ENCODE peak calls at places on chromosomes 2 and 18, in seven cellular contexts. K is A549, P is K562, J is tibial nerve, N is HepG2, G is stomach, T is sigmoid colon. I is an unnamed sample.

GRCh38 chr2:120454993-120455789 is 109.3 kb downstream of the INHBB start:
- DNase-seq in K (no peak), P (no peak), J (no peak), N (no peak), G (no peak), T (no peak), I (no peak)

GRCh38 chr2:181742908-181743722 is 62.8 kb upstream of the NEUROD1 start:
- DNase-seq in K (peak; percentile 7), P (peak; percentile 39), J (no peak), N (peak; percentile 66), G (peak; percentile 48), T (no peak), I (peak; percentile 44)

GRCh38 chr18:48785091-48785614 is 165.6 kb downstream of the SMAD7 start:
- DNase-seq in K (no peak), P (no peak), J (no peak), N (no peak), G (no peak), T (peak; percentile 71), I (peak; percentile 54)

GRCh38 chr2:2265747-2266259 is 65.3 kb downstream of the MYT1L start:
- DNase-seq in K (no peak), P (no peak), J (no peak), N (no peak), G (no peak), T (no peak), I (no peak)

GRCh38 chr18:73384246-73384645 is 516.5 kb upstream of the NETO1 start:
- DNase-seq in K (no peak), P (no peak), J (no peak), N (no peak), G (no peak), T (no peak), I (no peak)

GRCh38 chr2:144835634-144836351 is 315.9 kb upstream of the ZEB2 start:
- DNase-seq in K (no peak), P (no peak), J (no peak), N (no peak), G (no peak), T (no peak), I (no peak)

GRCh38 chr2:239035361-239035814 is 187.5 kb downstream of the TWIST2 start:
- DNase-seq in K (peak; percentile 88), P (peak; percentile 87), J (peak; percentile 49), N (no peak), G (peak; percentile 56), T (peak; percentile 76), I (peak; percentile 53)

GRCh38 chr18:10239138-10239537 is 215.3 kb upstream of the APCDD1 start:
- DNase-seq in K (no peak), P (no peak), J (peak; percentile 56), N (no peak), G (peak; percentile 60), T (peak; percentile 85), I (no peak)

GRCh38 chr18:76421291-76422078 is 73.6 kb downstream of the ZNF516 start:
- DNase-seq in K (no peak), P (no peak), J (no peak), N (no peak), G (peak; percentile 42), T (no peak), I (no peak)

GRCh38 chr2:9796056-9796792 is 47.0 kb upstream of the TAF1B start:
- DNase-seq in K (no peak), P (no peak), J (no peak), N (no peak), G (no peak), T (no peak), I (no peak)

GRCh38 chr2:170276056-170276455 is 98.1 kb downstream of the MYO3B start:
- DNase-seq in K (no peak), P (no peak), J (no peak), N (no peak), G (no peak), T (no peak), I (no peak)

GRCh38 chr18:6056171-6056932 is 161.0 kb upstream of the TMEM200C start:
- DNase-seq in K (peak; percentile 5), P (no peak), J (no peak), N (peak; percentile 57), G (no peak), T (no peak), I (no peak)

DNA sequence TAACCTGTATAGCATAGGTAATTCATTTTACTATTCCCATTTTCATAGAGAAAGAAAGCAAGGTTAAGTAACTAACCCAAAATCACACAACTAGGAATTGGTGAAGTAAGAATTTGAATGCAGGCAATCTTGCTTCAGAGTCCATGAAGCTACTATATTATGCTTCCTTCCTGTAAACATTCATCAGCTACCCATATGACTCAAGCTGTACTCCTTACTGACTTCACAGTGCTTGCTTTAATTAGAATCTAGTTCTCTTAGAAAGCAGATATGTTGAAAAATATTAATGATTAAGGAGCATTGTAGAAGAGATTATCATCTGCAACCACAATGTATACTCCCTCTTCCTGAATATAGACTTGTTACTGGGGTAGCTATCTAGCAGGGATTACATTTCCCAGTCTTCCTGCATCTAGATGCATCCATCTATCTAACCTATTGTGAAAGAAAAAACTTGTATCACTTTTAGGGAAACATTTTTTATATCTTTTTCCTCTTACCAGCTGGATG is 961.6 kb upstream of the CHAC2 start:
- DNase-seq in K (no peak), P (no peak), J (no peak), N (no peak), G (no peak), T (no peak), I (no peak)
- TF ChIP-seq EP300 in K (no peak), P (no peak), J (no peak), N (no peak), G (no peak), T (no peak), I (no peak)

GRCh38 chr2:39524061-39524460 is 87.0 kb upstream of the MAP4K3 start:
- DNase-seq in K (no peak), P (no peak), J (no peak), N (no peak), G (no peak), T (no peak), I (no peak)
- TF ChIP-seq EP300 in K (no peak), P (no peak), J (no peak), N (no peak), G (no peak), T (no peak), I (no peak)

GRCh38 chr2:27737676-27738348 is 33.7 kb upstream of the MRPL33 start:
- DNase-seq in K (no peak), P (no peak), J (no peak), N (peak; percentile 85), G (peak; percentile 53), T (no peak), I (no peak)

GRCh38 chr2:27736031-27736889 is 35.3 kb upstream of the MRPL33 start:
- DNase-seq in K (no peak), P (no peak), J (no peak), N (no peak), G (no peak), T (no peak), I (no peak)

GRCh38 chr2:27736890-27737204 is 34.7 kb upstream of the MRPL33 start:
- DNase-seq in K (no peak), P (no peak), J (no peak), N (no peak), G (no peak), T (no peak), I (no peak)

GRCh38 chr2:27734305-27734704 is 37.2 kb upstream of the MRPL33 start:
- DNase-seq in K (no peak), P (no peak), J (no peak), N (no peak), G (no peak), T (no peak), I (no peak)

DNA sequence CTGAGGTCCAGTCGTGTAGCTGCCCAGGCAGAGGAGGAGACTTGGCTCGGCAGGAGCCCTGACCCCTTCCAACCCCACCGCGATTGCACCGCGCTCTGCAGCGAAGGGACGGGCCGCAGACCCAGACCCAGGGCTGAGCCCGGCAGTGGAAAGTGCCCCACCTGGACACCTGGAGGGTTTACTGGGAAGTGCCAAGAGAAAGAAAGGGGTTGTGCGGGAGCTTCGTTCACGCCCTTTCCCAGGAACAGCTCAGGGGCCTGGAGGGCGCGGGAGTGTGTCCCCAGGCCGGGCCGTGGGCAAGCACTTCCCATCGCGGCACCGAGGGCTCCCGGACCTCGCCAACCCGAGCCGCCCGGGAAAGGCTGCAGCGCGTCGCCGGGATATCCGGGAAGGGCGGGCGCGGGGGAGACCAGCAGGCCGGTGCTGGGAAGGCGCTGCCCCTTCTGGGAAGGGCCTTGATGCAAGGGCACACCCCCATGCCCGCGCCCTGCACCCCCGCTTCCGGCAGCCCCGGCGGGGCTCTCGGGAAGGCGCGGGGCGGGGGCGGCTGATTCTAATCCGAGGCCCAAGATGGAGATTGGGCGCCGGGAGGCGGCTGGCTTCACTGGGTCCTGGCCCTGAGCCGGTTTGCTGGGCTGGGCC is 36.1 kb upstream of the MRPL33 start:
- DNase-seq in K (no peak), P (peak; percentile 65), J (peak; percentile 46), N (no peak), G (peak; percentile 79), T (peak; percentile 88), I (peak; percentile 78)
- TF ChIP-seq EP300 in K (no peak), P (no peak), J (peak; percentile 71), N (no peak), G (peak; percentile 95), T (no peak), I (peak; percentile 98)

GRCh38 chr2:27489118-27489497 is 435 bp downstream of the IFT172 start:
- DNase-seq in K (no peak), P (no peak), J (no peak), N (peak; percentile 44), G (no peak), T (no peak), I (no peak)

GRCh38 chr2:27485496-27485895 is 4.0 kb downstream of the IFT172 start:
- DNase-seq in K (no peak), P (no peak), J (no peak), N (no peak), G (no peak), T (no peak), I (no peak)

GRCh38 chr2:27492557-27492956 is 2.4 kb downstream of the FNDC4 start:
- DNase-seq in K (no peak), P (no peak), J (no peak), N (no peak), G (no peak), T (no peak), I (no peak)

GRCh38 chr2:27493948-27494283 is 1.1 kb downstream of the FNDC4 start:
- DNase-seq in K (no peak), P (no peak), J (no peak), N (no peak), G (no peak), T (no peak), I (no peak)

DNA sequence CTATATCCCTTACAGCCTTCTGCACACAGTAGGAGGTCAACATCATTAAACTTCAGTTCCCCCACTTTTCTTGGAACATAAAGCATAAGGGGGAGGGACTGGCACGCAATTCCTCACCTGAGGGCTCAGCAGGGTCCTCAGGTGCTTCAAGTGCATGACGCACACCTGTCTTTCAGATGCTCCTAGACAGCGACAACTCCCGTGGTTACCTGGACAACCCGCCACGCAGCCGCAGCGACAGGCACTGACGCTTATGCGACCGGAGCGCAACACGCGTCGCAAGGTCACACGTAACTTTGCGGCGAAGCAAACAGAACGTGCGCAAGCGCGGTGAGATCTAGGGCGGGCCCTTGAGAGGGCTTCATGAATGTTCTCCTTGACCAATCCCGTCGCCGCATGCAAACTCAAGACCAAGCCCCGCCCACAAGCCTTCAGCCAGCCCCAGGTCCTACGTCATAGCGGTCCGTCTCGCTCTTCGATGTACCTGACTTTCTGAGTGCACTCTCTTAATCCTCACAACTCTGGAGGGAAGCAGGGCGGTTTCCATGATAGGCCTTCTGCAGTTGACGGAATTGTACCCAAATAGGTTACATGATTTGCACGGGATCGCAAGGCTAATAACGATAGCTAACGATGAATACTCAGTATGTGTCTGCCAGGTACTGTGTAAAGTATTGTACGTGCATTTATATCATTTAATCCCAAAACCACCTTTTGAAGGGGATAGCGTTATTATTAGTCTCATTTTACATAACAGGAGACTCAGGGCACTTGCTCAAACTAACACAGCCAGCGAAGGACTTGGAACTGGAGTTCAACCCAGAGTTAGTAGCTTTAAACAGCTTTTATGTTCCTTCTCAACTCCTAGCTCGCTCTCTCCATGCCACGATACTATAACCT is at the start of gene IFT172:
- DNase-seq in K (peak; percentile 98), P (peak; percentile 99), J (peak; percentile 98), N (peak; percentile 100), G (peak; percentile 100), T (peak; percentile 100), I (peak; percentile 100)
- TF ChIP-seq EP300 in K (no peak), P (peak; percentile 20), J (peak; percentile 75), N (no peak), G (no peak), T (no peak), I (no peak)

I was measured in transverse colon.